ENCODE peak calls at places on chromosomes 6 and 20, in ten cellular contexts. One of them, this sample, is unnamed.

GRCh38 chr20:8330316-8330784 is 198.3 kb downstream of the PLCB1 start:
- DNase-seq in esophagus squamous epithelium: no peak
- DNase-seq in lower lobe of right lung: no peak
- DNase-seq in SK-N-SH: no peak
- DNase-seq in neuronal stem cell: no peak
- DNase-seq in IMR-90: no peak
- DNase-seq in right cardiac atrium: no peak
- DNase-seq in upper lobe of right lung: no peak
- DNase-seq in aorta: no peak
- DNase-seq in ovary: no peak
- DNase-seq in this sample: no peak

GRCh38 chr6:11810854-11811643 is 32.4 kb upstream of the ADTRP start:
- DNase-seq in esophagus squamous epithelium: no peak
- DNase-seq in lower lobe of right lung: no peak
- DNase-seq in SK-N-SH: no peak
- DNase-seq in neuronal stem cell: no peak
- DNase-seq in IMR-90: peak; percentile 24
- DNase-seq in right cardiac atrium: peak; percentile 44
- DNase-seq in upper lobe of right lung: no peak
- DNase-seq in aorta: no peak
- DNase-seq in ovary: no peak
- DNase-seq in this sample: no peak

GRCh38 chr6:139490482-139490881 is 116.0 kb upstream of the CITED2 start:
- DNase-seq in esophagus squamous epithelium: no peak
- DNase-seq in lower lobe of right lung: no peak
- DNase-seq in SK-N-SH: no peak
- DNase-seq in neuronal stem cell: no peak
- DNase-seq in IMR-90: peak; percentile 58
- DNase-seq in right cardiac atrium: no peak
- DNase-seq in upper lobe of right lung: no peak
- DNase-seq in aorta: no peak
- DNase-seq in ovary: no peak
- DNase-seq in this sample: peak; percentile 34

GRCh38 chr6:1695546-1696494 is 86.1 kb downstream of the FOXC1 start:
- DNase-seq in esophagus squamous epithelium: no peak
- DNase-seq in lower lobe of right lung: no peak
- DNase-seq in SK-N-SH: no peak
- DNase-seq in neuronal stem cell: no peak
- DNase-seq in IMR-90: no peak
- DNase-seq in right cardiac atrium: peak; percentile 78
- DNase-seq in upper lobe of right lung: no peak
- DNase-seq in aorta: peak; percentile 75
- DNase-seq in ovary: no peak
- DNase-seq in this sample: no peak

GRCh38 chr20:6007094-6007528 is 46.7 kb downstream of the LRRN4 start:
- DNase-seq in esophagus squamous epithelium: no peak
- DNase-seq in lower lobe of right lung: no peak
- DNase-seq in SK-N-SH: peak; percentile 11
- DNase-seq in neuronal stem cell: no peak
- DNase-seq in IMR-90: no peak
- DNase-seq in right cardiac atrium: peak; percentile 11
- DNase-seq in upper lobe of right lung: no peak
- DNase-seq in aorta: no peak
- DNase-seq in ovary: no peak
- DNase-seq in this sample: no peak

GRCh38 chr20:36666181-36666740 is 20.3 kb upstream of the SLA2 start:
- DNase-seq in esophagus squamous epithelium: no peak
- DNase-seq in lower lobe of right lung: no peak
- DNase-seq in SK-N-SH: no peak
- DNase-seq in neuronal stem cell: no peak
- DNase-seq in IMR-90: peak; percentile 46
- DNase-seq in right cardiac atrium: no peak
- DNase-seq in upper lobe of right lung: no peak
- DNase-seq in aorta: no peak
- DNase-seq in ovary: no peak
- DNase-seq in this sample: no peak

GRCh38 chr6:20211037-20211940 is 980 bp downstream of the MBOAT1 start:
- DNase-seq in esophagus squamous epithelium: no peak
- DNase-seq in lower lobe of right lung: no peak
- DNase-seq in SK-N-SH: no peak
- DNase-seq in neuronal stem cell: no peak
- DNase-seq in IMR-90: peak; percentile 31
- DNase-seq in right cardiac atrium: no peak
- DNase-seq in upper lobe of right lung: no peak
- DNase-seq in aorta: no peak
- DNase-seq in ovary: no peak
- DNase-seq in this sample: no peak

GRCh38 chr6:151141685-151142084 is 98.1 kb upstream of the AKAP12 start:
- DNase-seq in esophagus squamous epithelium: no peak
- DNase-seq in lower lobe of right lung: no peak
- DNase-seq in SK-N-SH: no peak
- DNase-seq in neuronal stem cell: no peak
- DNase-seq in IMR-90: no peak
- DNase-seq in right cardiac atrium: peak; percentile 63
- DNase-seq in upper lobe of right lung: no peak
- DNase-seq in aorta: no peak
- DNase-seq in ovary: peak; percentile 35
- DNase-seq in this sample: no peak

GRCh38 chr6:85887467-85887866 is 244.8 kb upstream of the SYNCRIP start:
- DNase-seq in esophagus squamous epithelium: no peak
- DNase-seq in lower lobe of right lung: no peak
- DNase-seq in SK-N-SH: no peak
- DNase-seq in neuronal stem cell: no peak
- DNase-seq in IMR-90: no peak
- DNase-seq in right cardiac atrium: no peak
- DNase-seq in upper lobe of right lung: no peak
- DNase-seq in aorta: no peak
- DNase-seq in ovary: no peak
- DNase-seq in this sample: no peak

GRCh38 chr6:99013145-99013544 is 65.4 kb upstream of the FBXL4 start:
- DNase-seq in esophagus squamous epithelium: no peak
- DNase-seq in lower lobe of right lung: no peak
- DNase-seq in SK-N-SH: no peak
- DNase-seq in neuronal stem cell: no peak
- DNase-seq in IMR-90: peak; percentile 97
- DNase-seq in right cardiac atrium: no peak
- DNase-seq in upper lobe of right lung: no peak
- DNase-seq in aorta: no peak
- DNase-seq in ovary: no peak
- DNase-seq in this sample: no peak

GRCh38 chr6:37507690-37508421 is 8.2 kb upstream of the CCDC167 start:
- DNase-seq in esophagus squamous epithelium: no peak
- DNase-seq in lower lobe of right lung: no peak
- DNase-seq in SK-N-SH: peak; percentile 39
- DNase-seq in neuronal stem cell: no peak
- DNase-seq in IMR-90: no peak
- DNase-seq in right cardiac atrium: no peak
- DNase-seq in upper lobe of right lung: no peak
- DNase-seq in aorta: no peak
- DNase-seq in ovary: no peak
- DNase-seq in this sample: peak; percentile 39

GRCh38 chr20:1440024-1440423 is 26.6 kb downstream of the NSFL1C start:
- DNase-seq in esophagus squamous epithelium: no peak
- DNase-seq in lower lobe of right lung: no peak
- DNase-seq in SK-N-SH: peak; percentile 10
- DNase-seq in neuronal stem cell: no peak
- DNase-seq in IMR-90: peak; percentile 12
- DNase-seq in right cardiac atrium: no peak
- DNase-seq in upper lobe of right lung: no peak
- DNase-seq in aorta: no peak
- DNase-seq in ovary: no peak
- DNase-seq in this sample: no peak

GRCh38 chr6:10655508-10656055 is 38.8 kb downstream of the C6orf52 start:
- DNase-seq in esophagus squamous epithelium: no peak
- DNase-seq in lower lobe of right lung: no peak
- DNase-seq in SK-N-SH: no peak
- DNase-seq in neuronal stem cell: no peak
- DNase-seq in IMR-90: no peak
- DNase-seq in right cardiac atrium: no peak
- DNase-seq in upper lobe of right lung: no peak
- DNase-seq in aorta: no peak
- DNase-seq in ovary: no peak
- DNase-seq in this sample: peak; percentile 3
- H3K27ac ChIP-seq in esophagus squamous epithelium: no peak overlapping the region
- H3K27ac ChIP-seq in lower lobe of right lung: no peak overlapping the region
- H3K27ac ChIP-seq in SK-N-SH: no peak overlapping the region
- H3K27ac ChIP-seq in neuronal stem cell: no peak overlapping the region
- H3K27ac ChIP-seq in IMR-90: no peak overlapping the region
- H3K27ac ChIP-seq in right cardiac atrium: no peak overlapping the region
- H3K27ac ChIP-seq in upper lobe of right lung: no peak overlapping the region
- H3K27ac ChIP-seq in aorta: no peak overlapping the region
- H3K27ac ChIP-seq in ovary: no peak overlapping the region
- H3K27ac ChIP-seq in this sample: no peak overlapping the region

DNA sequence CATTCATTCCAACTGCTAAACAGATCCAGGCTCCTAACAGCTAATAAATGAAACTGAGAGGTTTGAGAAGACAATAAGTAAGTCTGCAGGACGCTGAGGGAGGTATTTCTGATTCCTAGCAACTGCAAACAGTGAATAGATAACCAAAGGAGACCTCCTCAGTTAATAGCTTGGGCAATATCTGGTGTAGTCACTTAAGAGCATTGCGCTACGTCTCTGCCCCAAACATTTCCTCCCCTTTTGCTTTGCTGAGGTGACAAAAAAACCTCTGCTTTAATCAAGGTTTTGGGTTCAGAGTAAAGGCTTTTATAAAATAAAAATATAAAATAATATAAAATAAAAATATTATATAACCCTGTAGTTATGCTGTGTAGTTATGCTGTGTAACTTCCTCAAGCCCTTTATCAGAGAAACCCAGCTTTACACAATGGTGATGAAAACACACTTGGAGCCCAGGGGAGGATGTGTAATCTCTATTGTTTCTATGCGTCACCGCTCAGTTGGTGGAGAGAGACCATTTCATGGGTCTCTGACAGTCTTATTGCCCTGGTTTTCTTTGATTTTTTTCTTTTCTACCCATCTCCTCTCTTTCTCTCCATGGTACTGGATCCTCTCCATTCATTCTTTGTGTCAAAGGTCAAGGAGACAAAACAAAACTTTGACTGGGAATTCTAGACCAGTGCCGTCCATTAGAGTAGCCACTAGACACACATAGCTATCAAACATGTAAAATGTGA is 18.9 kb upstream of the CALHM5 start:
- DNase-seq in esophagus squamous epithelium: no peak
- DNase-seq in lower lobe of right lung: no peak
- DNase-seq in SK-N-SH: no peak
- DNase-seq in neuronal stem cell: peak; percentile 11
- DNase-seq in IMR-90: no peak
- DNase-seq in right cardiac atrium: no peak
- DNase-seq in upper lobe of right lung: no peak
- DNase-seq in aorta: no peak
- DNase-seq in ovary: no peak
- DNase-seq in this sample: no peak
- H3K4me3 ChIP-seq in esophagus squamous epithelium: no peak overlapping the region
- H3K4me3 ChIP-seq in lower lobe of right lung: no peak overlapping the region
- H3K4me3 ChIP-seq in SK-N-SH: no peak overlapping the region
- H3K4me3 ChIP-seq in neuronal stem cell: no peak overlapping the region
- H3K4me3 ChIP-seq in IMR-90: no peak overlapping the region
- H3K4me3 ChIP-seq in right cardiac atrium: no peak overlapping the region
- H3K4me3 ChIP-seq in upper lobe of right lung: no peak overlapping the region
- H3K4me3 ChIP-seq in aorta: no peak overlapping the region
- H3K4me3 ChIP-seq in ovary: no peak overlapping the region
- H3K4me3 ChIP-seq in this sample: no peak overlapping the region

GRCh38 chr6:108587258-108588059 is 26.7 kb downstream of the FOXO3 start:
- DNase-seq in esophagus squamous epithelium: no peak
- DNase-seq in lower lobe of right lung: no peak
- DNase-seq in SK-N-SH: no peak
- DNase-seq in neuronal stem cell: no peak
- DNase-seq in IMR-90: peak; percentile 92
- DNase-seq in right cardiac atrium: no peak
- DNase-seq in upper lobe of right lung: no peak
- DNase-seq in aorta: no peak
- DNase-seq in ovary: peak; percentile 49
- DNase-seq in this sample: no peak
- H3K4me1 ChIP-seq in esophagus squamous epithelium: peaks cover 98% of the 10 kb centered on the region
- H3K4me1 ChIP-seq in lower lobe of right lung: peaks cover 96% of the 10 kb centered on the region
- H3K4me1 ChIP-seq in SK-N-SH: peaks cover 45% of the 10 kb centered on the region
- H3K4me1 ChIP-seq in neuronal stem cell: peaks cover 13% of the 10 kb centered on the region
- H3K4me1 ChIP-seq in IMR-90: peaks cover 46% of the 10 kb centered on the region
- H3K4me1 ChIP-seq in right cardiac atrium: peaks cover 54% of the 10 kb centered on the region
- H3K4me1 ChIP-seq in upper lobe of right lung: peaks cover 96% of the 10 kb centered on the region
- H3K4me1 ChIP-seq in aorta: peaks cover 50% of the 10 kb centered on the region
- H3K4me1 ChIP-seq in ovary: peaks cover 56% of the 10 kb centered on the region
- H3K4me1 ChIP-seq in this sample: peaks cover 23% of the 10 kb centered on the region

GRCh38 chr20:57481281-57481711 is 43.6 kb downstream of the CTCFL start:
- DNase-seq in esophagus squamous epithelium: no peak
- DNase-seq in lower lobe of right lung: no peak
- DNase-seq in SK-N-SH: no peak
- DNase-seq in neuronal stem cell: no peak
- DNase-seq in IMR-90: no peak
- DNase-seq in right cardiac atrium: no peak
- DNase-seq in upper lobe of right lung: no peak
- DNase-seq in aorta: no peak
- DNase-seq in ovary: no peak
- DNase-seq in this sample: no peak

GRCh38 chr20:57480444-57481152 is 44.3 kb downstream of the CTCFL start:
- DNase-seq in esophagus squamous epithelium: no peak
- DNase-seq in lower lobe of right lung: no peak
- DNase-seq in SK-N-SH: no peak
- DNase-seq in neuronal stem cell: no peak
- DNase-seq in IMR-90: no peak
- DNase-seq in right cardiac atrium: no peak
- DNase-seq in upper lobe of right lung: peak; percentile 10
- DNase-seq in aorta: no peak
- DNase-seq in ovary: no peak
- DNase-seq in this sample: peak; percentile 25

GRCh38 chr20:57483287-57484050 is 41.5 kb downstream of the CTCFL start:
- DNase-seq in esophagus squamous epithelium: no peak
- DNase-seq in lower lobe of right lung: no peak
- DNase-seq in SK-N-SH: no peak
- DNase-seq in neuronal stem cell: no peak
- DNase-seq in IMR-90: no peak
- DNase-seq in right cardiac atrium: no peak
- DNase-seq in upper lobe of right lung: no peak
- DNase-seq in aorta: no peak
- DNase-seq in ovary: no peak
- DNase-seq in this sample: no peak

GRCh38 chr20:57482796-57483195 is 42.1 kb downstream of the CTCFL start:
- DNase-seq in esophagus squamous epithelium: no peak
- DNase-seq in lower lobe of right lung: no peak
- DNase-seq in SK-N-SH: no peak
- DNase-seq in neuronal stem cell: no peak
- DNase-seq in IMR-90: no peak
- DNase-seq in right cardiac atrium: no peak
- DNase-seq in upper lobe of right lung: no peak
- DNase-seq in aorta: no peak
- DNase-seq in ovary: no peak
- DNase-seq in this sample: no peak

DNA sequence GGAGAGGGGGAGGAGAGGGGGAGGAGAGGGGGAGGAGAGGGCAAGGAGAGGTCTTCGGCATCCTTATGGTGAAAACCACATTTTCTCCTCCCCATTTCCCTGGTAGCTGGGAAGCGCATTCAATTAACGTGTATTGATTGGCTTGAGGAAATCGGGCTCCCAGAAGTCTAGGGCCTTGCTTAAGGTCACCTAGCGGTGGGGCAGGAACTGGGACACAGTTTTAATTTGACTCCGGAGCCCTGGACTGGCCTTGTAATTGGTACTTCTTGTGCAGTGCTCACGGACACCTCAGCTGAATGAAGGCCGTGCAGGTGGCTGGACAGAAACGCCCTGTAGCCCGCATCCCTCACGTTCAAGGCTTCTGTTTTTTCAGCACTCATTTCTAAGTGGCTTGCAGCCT is 42.8 kb downstream of the CTCFL start:
- DNase-seq in esophagus squamous epithelium: no peak
- DNase-seq in lower lobe of right lung: no peak
- DNase-seq in SK-N-SH: no peak
- DNase-seq in neuronal stem cell: no peak
- DNase-seq in IMR-90: no peak
- DNase-seq in right cardiac atrium: no peak
- DNase-seq in upper lobe of right lung: no peak
- DNase-seq in aorta: no peak
- DNase-seq in ovary: no peak
- DNase-seq in this sample: no peak
- H3K27ac ChIP-seq in esophagus squamous epithelium: no peak overlapping the region
- H3K27ac ChIP-seq in lower lobe of right lung: no peak overlapping the region
- H3K27ac ChIP-seq in SK-N-SH: no peak overlapping the region
- H3K27ac ChIP-seq in neuronal stem cell: no peak overlapping the region
- H3K27ac ChIP-seq in IMR-90: no peak overlapping the region
- H3K27ac ChIP-seq in right cardiac atrium: no peak overlapping the region
- H3K27ac ChIP-seq in upper lobe of right lung: no peak overlapping the region
- H3K27ac ChIP-seq in aorta: no peak overlapping the region
- H3K27ac ChIP-seq in ovary: no peak overlapping the region
- H3K27ac ChIP-seq in this sample: no peak overlapping the region